ENCODE peak calls at places on chromosomes 11 and 22, in five cellular contexts. One of them, this sample, is unnamed.
A peak's percentile ranks its signal among the peaks of the same experiment; 100 is the strongest.

GRCh38 chr22:34214372-34214771 is 294.1 kb upstream of the LARGE1 start:
- DNase-seq in lung: no peak
- DNase-seq in IMR-90: no peak
- DNase-seq in GM23338: no peak
- DNase-seq in epithelial cell of proximal tubule: no peak
- DNase-seq in this sample: no peak

GRCh38 chr11:121086866-121087265 is 14.2 kb upstream of the TECTA start:
- DNase-seq in GM23338: no peak
- DNase-seq in lung: no peak
- DNase-seq in IMR-90: peak; percentile 19
- DNase-seq in epithelial cell of proximal tubule: no peak
- DNase-seq in this sample: peak; percentile 30

GRCh38 chr11:79503028-79503427 is 62.2 kb upstream of the TENM4 start:
- DNase-seq in IMR-90: no peak
- DNase-seq in lung: no peak
- DNase-seq in epithelial cell of proximal tubule: no peak
- DNase-seq in GM23338: no peak
- DNase-seq in this sample: peak; percentile 25

GRCh38 chr22:37032535-37033460 is 13.3 kb downstream of the MPST start:
- DNase-seq in epithelial cell of proximal tubule: peak; percentile 91
- DNase-seq in GM23338: peak; percentile 54
- DNase-seq in IMR-90: peak; percentile 37
- DNase-seq in lung: peak; percentile 85
- DNase-seq in this sample: peak; percentile 94

GRCh38 chr11:78782725-78783124 is 208.1 kb upstream of the NARS2 start:
- DNase-seq in IMR-90: no peak
- DNase-seq in epithelial cell of proximal tubule: no peak
- DNase-seq in GM23338: no peak
- DNase-seq in lung: no peak
- DNase-seq in this sample: no peak

GRCh38 chr22:27317961-27318360 is 483.6 kb downstream of the MN1 start:
- DNase-seq in IMR-90: no peak
- DNase-seq in epithelial cell of proximal tubule: peak; percentile 61
- DNase-seq in lung: no peak
- DNase-seq in GM23338: no peak
- DNase-seq in this sample: no peak

GRCh38 chr11:111986589-111986988 is 38.6 kb upstream of the DLAT start:
- DNase-seq in epithelial cell of proximal tubule: no peak
- DNase-seq in lung: no peak
- DNase-seq in GM23338: no peak
- DNase-seq in IMR-90: no peak
- DNase-seq in this sample: no peak

GRCh38 chr11:1349074-1349931 is 39.9 kb upstream of the TOLLIP start:
- DNase-seq in epithelial cell of proximal tubule: no peak
- DNase-seq in GM23338: no peak
- DNase-seq in lung: no peak
- DNase-seq in IMR-90: no peak
- DNase-seq in this sample: no peak

GRCh38 chr11:73234403-73235181 is 16.5 kb downstream of the P2RY2 start:
- DNase-seq in epithelial cell of proximal tubule: no peak
- DNase-seq in lung: no peak
- DNase-seq in IMR-90: no peak
- DNase-seq in GM23338: no peak
- DNase-seq in this sample: no peak

GRCh38 chr11:57477507-57478189 is 17.3 kb downstream of the RTN4RL2 start:
- DNase-seq in lung: peak; percentile 57
- DNase-seq in GM23338: peak; percentile 48
- DNase-seq in IMR-90: no peak
- DNase-seq in epithelial cell of proximal tubule: no peak
- DNase-seq in this sample: no peak

GRCh38 chr11:108734956-108735559 is 70.2 kb downstream of the DDX10 start:
- DNase-seq in epithelial cell of proximal tubule: no peak
- DNase-seq in IMR-90: peak; percentile 19
- DNase-seq in GM23338: peak; percentile 57
- DNase-seq in lung: no peak
- DNase-seq in this sample: peak; percentile 41

GRCh38 chr11:71433648-71434450 is 14.3 kb downstream of the DHCR7 start:
- DNase-seq in lung: peak; percentile 54
- DNase-seq in IMR-90: no peak
- DNase-seq in GM23338: no peak
- DNase-seq in epithelial cell of proximal tubule: no peak
- DNase-seq in this sample: peak; percentile 47

GRCh38 chr11:70462818-70463477 is 64.6 kb downstream of the CTTN start:
- DNase-seq in GM23338: no peak
- DNase-seq in epithelial cell of proximal tubule: no peak
- DNase-seq in lung: no peak
- DNase-seq in IMR-90: no peak
- DNase-seq in this sample: no peak

GRCh38 chr11:34150494-34151151 is 45.2 kb downstream of the NAT10 start:
- DNase-seq in GM23338: no peak
- DNase-seq in lung: no peak
- DNase-seq in IMR-90: no peak
- DNase-seq in epithelial cell of proximal tubule: no peak
- DNase-seq in this sample: peak; percentile 8

GRCh38 chr11:130785376-130786110 is 130.7 kb downstream of the SNX19 start:
- DNase-seq in GM23338: peak; percentile 68
- DNase-seq in IMR-90: peak; percentile 77
- DNase-seq in lung: no peak
- DNase-seq in epithelial cell of proximal tubule: no peak
- DNase-seq in this sample: peak; percentile 61

GRCh38 chr11:69364901-69365300 is 70.9 kb downstream of the MYEOV start:
- DNase-seq in lung: no peak
- DNase-seq in epithelial cell of proximal tubule: no peak
- DNase-seq in IMR-90: peak; percentile 82
- DNase-seq in GM23338: no peak
- DNase-seq in this sample: peak; percentile 38

GRCh38 chr11:113474362-113475159 is 637 bp downstream of the DRD2 start:
- DNase-seq in IMR-90: peak; percentile 66
- DNase-seq in GM23338: peak; percentile 98
- DNase-seq in lung: peak; percentile 78
- DNase-seq in epithelial cell of proximal tubule: peak; percentile 6
- DNase-seq in this sample: peak; percentile 76

GRCh38 chr11:1193326-1194230 is 29.3 kb upstream of the MUC5B start:
- DNase-seq in IMR-90: no peak
- DNase-seq in lung: no peak
- DNase-seq in epithelial cell of proximal tubule: no peak
- DNase-seq in GM23338: no peak
- DNase-seq in this sample: no peak

GRCh38 chr11:1516273-1517067 is 29.9 kb upstream of the MOB2 start:
- DNase-seq in lung: no peak
- DNase-seq in GM23338: no peak
- DNase-seq in epithelial cell of proximal tubule: no peak
- DNase-seq in IMR-90: peak; percentile 61
- DNase-seq in this sample: no peak

GRCh38 chr22:27731621-27732020 is 69.9 kb downstream of the MN1 start:
- DNase-seq in lung: no peak
- DNase-seq in IMR-90: no peak
- DNase-seq in epithelial cell of proximal tubule: no peak
- DNase-seq in GM23338: no peak
- DNase-seq in this sample: no peak

GRCh38 chr11:97461934-97462333 is 1072.1 kb downstream of the JRKL start:
- DNase-seq in lung: no peak
- DNase-seq in IMR-90: no peak
- DNase-seq in epithelial cell of proximal tubule: no peak
- DNase-seq in GM23338: no peak
- DNase-seq in this sample: no peak

GRCh38 chr11:113419426-113420003 is 31.9 kb downstream of the ANKK1 start:
- DNase-seq in IMR-90: no peak
- DNase-seq in GM23338: peak; percentile 9
- DNase-seq in epithelial cell of proximal tubule: no peak
- DNase-seq in lung: no peak
- DNase-seq in this sample: no peak

GRCh38 chr22:27809700-27810365 is 8.3 kb upstream of the MN1 start:
- DNase-seq in IMR-90: no peak
- DNase-seq in lung: no peak
- DNase-seq in GM23338: no peak
- DNase-seq in epithelial cell of proximal tubule: no peak
- DNase-seq in this sample: peak; percentile 42

GRCh38 chr11:82994615-82995014 is 77.1 kb downstream of the RAB30 start:
- DNase-seq in GM23338: no peak
- DNase-seq in IMR-90: no peak
- DNase-seq in epithelial cell of proximal tubule: no peak
- DNase-seq in lung: no peak
- DNase-seq in this sample: no peak

GRCh38 chr22:25403752-25404471 is 160.6 kb upstream of the GRK3 start:
- DNase-seq in IMR-90: peak; percentile 41
- DNase-seq in epithelial cell of proximal tubule: no peak
- DNase-seq in lung: no peak
- DNase-seq in GM23338: peak; percentile 75
- DNase-seq in this sample: peak; percentile 44

GRCh38 chr11:65435330-65435931 is 12.8 kb downstream of the NEAT1 start:
- DNase-seq in lung: no peak
- DNase-seq in GM23338: no peak
- DNase-seq in IMR-90: peak; percentile 45
- DNase-seq in epithelial cell of proximal tubule: no peak
- DNase-seq in this sample: no peak
- H3K4me3 ChIP-seq in lung: no peak overlapping the region
- H3K4me3 ChIP-seq in GM23338: no peak overlapping the region
- H3K4me3 ChIP-seq in IMR-90: no peak overlapping the region
- H3K4me3 ChIP-seq in epithelial cell of proximal tubule: peak overlapping the region; percentile 3
- H3K4me3 ChIP-seq in this sample: peak overlapping the region; percentile 22

GRCh38 chr11:63670738-63671321 is 346 bp downstream of the ATL3 start:
- DNase-seq in epithelial cell of proximal tubule: no peak
- DNase-seq in IMR-90: no peak
- DNase-seq in lung: peak; percentile 61
- DNase-seq in GM23338: peak; percentile 68
- DNase-seq in this sample: no peak
- TF ChIP-seq CTCF in epithelial cell of proximal tubule: peak; percentile 56
- TF ChIP-seq CTCF in IMR-90: peak; percentile 43
- TF ChIP-seq CTCF in lung: peak; percentile 28
- TF ChIP-seq CTCF in GM23338: peak; percentile 72
- TF ChIP-seq CTCF in this sample: peak; percentile 23

GRCh38 chr11:8459711-8460399 is 134.2 kb downstream of the STK33 start:
- DNase-seq in lung: no peak
- DNase-seq in GM23338: no peak
- DNase-seq in IMR-90: no peak
- DNase-seq in epithelial cell of proximal tubule: no peak
- DNase-seq in this sample: no peak
- H3K4me3 ChIP-seq in lung: no peak overlapping the region
- H3K4me3 ChIP-seq in GM23338: no peak overlapping the region
- H3K4me3 ChIP-seq in IMR-90: no peak overlapping the region
- H3K4me3 ChIP-seq in epithelial cell of proximal tubule: no peak overlapping the region
- H3K4me3 ChIP-seq in this sample: no peak overlapping the region

GRCh38 chr11:61460474-61460881 is 30.6 kb downstream of the SDHAF2 start:
- DNase-seq in lung: no peak
- DNase-seq in GM23338: no peak
- DNase-seq in epithelial cell of proximal tubule: no peak
- DNase-seq in IMR-90: no peak
- DNase-seq in this sample: peak; percentile 34

GRCh38 chr11:61460986-61461385 is 31.1 kb downstream of the SDHAF2 start:
- DNase-seq in epithelial cell of proximal tubule: no peak
- DNase-seq in IMR-90: no peak
- DNase-seq in GM23338: peak; percentile 30
- DNase-seq in lung: no peak
- DNase-seq in this sample: no peak
- TF ChIP-seq CTCF in epithelial cell of proximal tubule: peak; percentile 4
- TF ChIP-seq CTCF in IMR-90: no peak
- TF ChIP-seq CTCF in GM23338: peak; percentile 61
- TF ChIP-seq CTCF in lung: no peak
- TF ChIP-seq CTCF in this sample: peak; percentile 23

DNA sequence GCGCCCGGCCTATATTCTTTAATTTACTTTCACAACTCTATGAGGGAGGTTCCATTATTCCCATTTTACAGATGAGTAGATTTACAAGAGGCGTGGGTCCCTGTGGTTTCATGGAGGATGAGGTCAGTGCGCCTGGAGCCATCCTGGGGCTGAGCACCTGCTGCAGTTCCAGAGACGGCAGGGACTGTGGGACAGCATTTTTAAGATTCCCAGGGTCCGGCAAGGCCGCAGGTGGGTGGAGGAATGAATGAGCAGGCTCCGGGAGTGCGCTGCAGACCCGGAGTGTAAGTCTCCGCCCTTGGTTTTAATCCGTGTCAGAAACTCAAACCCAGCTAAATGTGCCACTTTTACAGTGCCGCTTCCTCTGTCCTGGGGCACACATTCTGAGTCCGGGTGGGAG is 4.1 kb upstream of the CHRM1 start:
- DNase-seq in lung: no peak
- DNase-seq in epithelial cell of proximal tubule: no peak
- DNase-seq in GM23338: peak; percentile 90
- DNase-seq in IMR-90: no peak
- DNase-seq in this sample: no peak
- H3K4me3 ChIP-seq in lung: no peak overlapping the region
- H3K4me3 ChIP-seq in epithelial cell of proximal tubule: no peak overlapping the region
- H3K4me3 ChIP-seq in GM23338: peak overlapping the region; percentile 90
- H3K4me3 ChIP-seq in IMR-90: no peak overlapping the region
- H3K4me3 ChIP-seq in this sample: no peak overlapping the region

DNA sequence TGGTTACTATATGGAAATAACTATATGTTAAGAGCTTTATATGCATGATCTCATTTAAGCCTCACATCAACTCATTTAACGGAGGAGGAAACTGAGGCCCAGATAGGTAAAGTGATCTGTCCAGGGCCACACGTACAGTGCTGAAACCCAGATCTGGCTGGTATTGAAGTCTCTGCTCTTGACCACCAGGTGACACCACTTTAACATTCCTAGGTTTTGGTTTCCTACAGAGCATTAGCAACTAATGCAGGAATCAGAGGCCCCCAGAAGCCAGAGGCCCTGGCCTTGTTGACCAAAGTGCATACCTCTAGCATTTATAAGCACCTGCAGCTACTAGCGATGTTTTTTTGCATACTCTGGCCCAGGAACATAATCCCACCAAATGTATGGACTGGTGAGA is 12.9 kb upstream of the LIMK2 start:
- DNase-seq in lung: no peak
- DNase-seq in GM23338: peak; percentile 46
- DNase-seq in epithelial cell of proximal tubule: no peak
- DNase-seq in IMR-90: no peak
- DNase-seq in this sample: no peak
- TF ChIP-seq CTCF in lung: no peak
- TF ChIP-seq CTCF in GM23338: peak; percentile 59
- TF ChIP-seq CTCF in epithelial cell of proximal tubule: peak; percentile 36
- TF ChIP-seq CTCF in IMR-90: no peak
- TF ChIP-seq CTCF in this sample: no peak

DNA sequence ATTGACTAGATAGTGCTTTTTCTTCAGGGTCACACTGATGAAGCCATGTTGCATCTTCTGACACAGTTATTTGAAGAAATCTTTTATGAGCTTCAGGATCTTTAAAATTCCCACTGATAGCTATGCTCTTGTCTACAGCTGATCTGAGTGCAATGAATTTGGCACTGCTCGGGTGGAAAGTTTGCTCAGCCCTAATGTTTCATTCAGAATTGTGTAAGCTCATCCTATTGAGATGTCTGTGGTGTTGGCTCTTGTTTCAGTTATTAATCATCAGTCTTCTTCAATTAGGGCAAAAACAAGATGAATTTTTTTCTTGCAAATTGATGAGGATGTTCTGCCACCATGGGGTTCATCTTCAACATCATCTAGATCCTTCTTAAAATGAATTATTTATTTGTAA is 1387.0 kb upstream of the RAG2 start:
- DNase-seq in epithelial cell of proximal tubule: no peak
- DNase-seq in lung: no peak
- DNase-seq in IMR-90: no peak
- DNase-seq in GM23338: no peak
- DNase-seq in this sample: peak; percentile 30
- H3K4me3 ChIP-seq in epithelial cell of proximal tubule: no peak overlapping the region
- H3K4me3 ChIP-seq in lung: no peak overlapping the region
- H3K4me3 ChIP-seq in IMR-90: no peak overlapping the region
- H3K4me3 ChIP-seq in GM23338: no peak overlapping the region
- H3K4me3 ChIP-seq in this sample: no peak overlapping the region